ENCODE peak calls at places on chromosomes 2 and 18, in five cellular contexts. E, S, J, P and Z are unnamed samples.

GRCh38 chr2:183070942-183071844 is 7.4 kb upstream of the DUSP19 start:
- DNase-seq in E (no peak), S (peak; percentile 28), J (peak; percentile 56), P (peak; percentile 10), Z (no peak)

GRCh38 chr2:13919981-13920382 is 712.5 kb upstream of the LRATD1 start:
- DNase-seq in E (no peak), S (peak; percentile 66), J (no peak), P (no peak), Z (no peak)

GRCh38 chr2:31972059-31972458 is 38.7 kb downstream of the MEMO1 start:
- DNase-seq in E (no peak), S (no peak), J (no peak), P (no peak), Z (no peak)

GRCh38 chr2:179825494-179825893 is 35.9 kb downstream of the ZNF385B start:
- DNase-seq in E (no peak), S (no peak), J (no peak), P (no peak), Z (no peak)

GRCh38 chr2:28492276-28492675 is 3.6 kb upstream of the PLB1 start:
- DNase-seq in E (no peak), S (no peak), J (no peak), P (no peak), Z (no peak)

GRCh38 chr2:151632993-151633592 is 101.2 kb downstream of the NEB start:
- DNase-seq in E (no peak), S (peak; percentile 40), J (no peak), P (no peak), Z (no peak)

GRCh38 chr2:105437708-105438103 is 38.9 kb upstream of the FHL2 start:
- DNase-seq in E (no peak), S (no peak), J (no peak), P (no peak), Z (no peak)

GRCh38 chr2:105143467-105144127 is 97.9 kb upstream of the GPR45 start:
- DNase-seq in E (peak; percentile 31), S (peak; percentile 59), J (no peak), P (peak; percentile 17), Z (peak; percentile 53)

GRCh38 chr2:40360652-40361051 is 91.2 kb downstream of the SLC8A1 start:
- DNase-seq in E (no peak), S (peak; percentile 24), J (no peak), P (peak; percentile 24), Z (no peak)

GRCh38 chr2:133146893-133147292 is 421.4 kb downstream of the NCKAP5 start:
- DNase-seq in E (no peak), S (no peak), J (no peak), P (no peak), Z (no peak)

GRCh38 chr2:130374587-130375290 is 18.9 kb downstream of the PTPN18 start:
- DNase-seq in E (no peak), S (no peak), J (no peak), P (no peak), Z (no peak)

GRCh38 chr2:227608469-227609338 is 5.9 kb downstream of the SCYGR3 start:
- DNase-seq in E (no peak), S (no peak), J (no peak), P (no peak), Z (peak; percentile 51)

GRCh38 chr2:128642801-128643200 is 324.1 kb upstream of the HS6ST1 start:
- DNase-seq in E (no peak), S (no peak), J (no peak), P (no peak), Z (no peak)

GRCh38 chr2:11744631-11745394 is 1.6 kb upstream of the LPIN1 start:
- DNase-seq in E (no peak), S (no peak), J (no peak), P (peak; percentile 39), Z (no peak)

GRCh38 chr2:118013221-118013723 is 598 bp downstream of the CCDC93 start:
- DNase-seq in E (peak; percentile 58), S (peak; percentile 35), J (peak; percentile 74), P (peak; percentile 58), Z (peak; percentile 63)
- TF ChIP-seq CTCF in E (no peak), S (no peak), J (no peak), P (no peak), Z (no peak)

GRCh38 chr18:54641734-54642133 is 50.7 kb downstream of the DYNAP start:
- DNase-seq in E (no peak), S (peak; percentile 40), J (no peak), P (no peak), Z (no peak)

DNA sequence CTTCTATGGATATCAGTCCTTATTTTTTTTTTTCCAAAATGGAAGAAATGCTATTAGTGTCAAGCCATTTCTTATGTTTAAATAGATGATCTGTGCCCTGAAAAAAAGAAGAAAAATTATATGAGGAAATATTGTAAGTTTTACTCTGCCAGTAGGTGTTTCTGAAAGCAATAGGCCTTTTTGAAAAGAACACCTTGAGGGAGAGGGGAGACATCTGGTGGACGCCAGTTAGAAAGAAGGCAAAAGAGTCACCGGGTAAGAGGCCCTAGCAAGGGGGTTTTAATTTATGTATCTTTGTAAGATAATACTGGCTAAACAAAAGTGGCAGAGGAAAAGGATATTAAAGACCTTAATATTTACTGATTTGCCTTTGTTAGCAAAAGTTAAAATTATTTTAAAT is 56.1 kb downstream of the DYNAP start:
- DNase-seq in E (no peak), S (peak; percentile 58), J (no peak), P (peak; percentile 48), Z (peak; percentile 5)
- TF ChIP-seq CTCF in E (no peak), S (peak; percentile 56), J (peak; percentile 32), P (peak; percentile 56), Z (peak; percentile 41)

GRCh38 chr2:1893856-1894255 is 149.5 kb upstream of the PXDN start:
- DNase-seq in E (no peak), S (no peak), J (no peak), P (no peak), Z (no peak)

GRCh38 chr2:1891147-1891546 is 146.8 kb upstream of the PXDN start:
- DNase-seq in E (no peak), S (no peak), J (no peak), P (no peak), Z (no peak)

GRCh38 chr2:1894578-1894977 is 150.3 kb upstream of the PXDN start:
- DNase-seq in E (no peak), S (no peak), J (no peak), P (no peak), Z (no peak)

GRCh38 chr2:1891971-1892486 is 147.7 kb upstream of the PXDN start:
- DNase-seq in E (no peak), S (no peak), J (no peak), P (no peak), Z (no peak)

GRCh38 chr2:1892529-1893250 is 148.4 kb upstream of the PXDN start:
- DNase-seq in E (no peak), S (no peak), J (no peak), P (no peak), Z (no peak)
- TF ChIP-seq CTCF in E (no peak), S (no peak), J (no peak), P (no peak), Z (no peak)

GRCh38 chr2:48829036-48829435 is 73.5 kb upstream of the LHCGR start:
- DNase-seq in E (no peak), S (peak; percentile 34), J (no peak), P (no peak), Z (no peak)
- TF ChIP-seq CTCF in E (no peak), S (no peak), J (no peak), P (no peak), Z (no peak)

DNA sequence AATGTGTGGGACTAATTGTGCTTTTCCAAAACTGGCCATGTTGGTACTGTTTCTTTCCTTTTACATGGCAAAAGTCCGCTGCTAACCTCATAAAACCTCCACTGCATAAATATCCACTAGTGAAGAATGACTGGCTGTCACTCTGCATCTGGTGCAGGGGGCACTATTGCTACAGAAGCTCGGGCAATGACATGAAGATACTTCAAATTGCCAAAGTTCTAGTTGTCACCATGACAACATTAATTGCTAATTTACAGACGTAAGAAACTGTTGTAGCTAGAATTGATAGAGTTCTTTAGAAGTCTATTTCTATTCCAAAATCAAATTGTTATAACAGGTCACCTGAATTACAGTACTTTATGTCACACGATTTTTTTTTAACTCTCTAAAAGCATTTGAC is 861 bp downstream of the CFAP210 start:
- DNase-seq in E (no peak), S (no peak), J (no peak), P (peak; percentile 34), Z (no peak)
- TF ChIP-seq CTCF in E (peak; percentile 39), S (no peak), J (peak; percentile 21), P (peak; percentile 10), Z (peak; percentile 25)